ENCODE peak calls at places on chromosomes 11 and 22, in four cellular contexts. U, V, H and X are unnamed samples.

GRCh38 chr11:122509091-122509490 is 146.4 kb upstream of the UBASH3B start:
- DNase-seq in U (no peak), V (no peak), H (no peak), X (no peak)

GRCh38 chr11:34899633-34900016 is 16.6 kb downstream of the APIP start:
- DNase-seq in U (no peak), V (no peak), H (no peak), X (peak; percentile 57)

GRCh38 chr22:41302016-41302767 is 867 bp downstream of the ZC3H7B start:
- DNase-seq in U (no peak), V (peak; percentile 33), H (no peak), X (peak; percentile 34)

GRCh38 chr11:69344570-69345145 is 50.7 kb downstream of the MYEOV start:
- DNase-seq in U (no peak), V (no peak), H (no peak), X (no peak)

GRCh38 chr11:66154109-66154508 is 84.0 kb downstream of the PACS1 start:
- DNase-seq in U (no peak), V (no peak), H (no peak), X (no peak)

GRCh38 chr22:30889268-30889995 is 79.1 kb downstream of the MORC2 start:
- DNase-seq in U (no peak), V (no peak), H (no peak), X (no peak)

GRCh38 chr11:46253258-46254134 is 24.0 kb upstream of the CREB3L1 start:
- DNase-seq in U (no peak), V (no peak), H (no peak), X (no peak)

GRCh38 chr11:56331861-56332491 is 13.9 kb upstream of the OR8K1 start:
- DNase-seq in U (no peak), V (no peak), H (no peak), X (no peak)

GRCh38 chr11:47185305-47186075 is 744 bp downstream of the PACSIN3 start:
- DNase-seq in U (no peak), V (peak; percentile 58), H (peak; percentile 68), X (no peak)

GRCh38 chr11:70005107-70005818 is 72.9 kb upstream of the ANO1 start:
- DNase-seq in U (no peak), V (peak; percentile 87), H (no peak), X (no peak)

GRCh38 chr11:120129570-120129969 is 8.3 kb downstream of the TRIM29 start:
- DNase-seq in U (no peak), V (no peak), H (no peak), X (no peak)

GRCh38 chr11:125442946-125443345 is 53.1 kb downstream of the FEZ1 start:
- DNase-seq in U (no peak), V (no peak), H (no peak), X (no peak)

GRCh38 chr11:11313902-11314692 is 39.0 kb downstream of the CSNK2A3 start:
- DNase-seq in U (no peak), V (no peak), H (no peak), X (no peak)

GRCh38 chr11:19988598-19988997 is 171.7 kb downstream of the DBX1 start:
- DNase-seq in U (no peak), V (peak; percentile 97), H (peak; percentile 91), X (no peak)

GRCh38 chr11:74048993-74049392 is 40.1 kb upstream of the UCP3 start:
- DNase-seq in U (no peak), V (no peak), H (no peak), X (no peak)

GRCh38 chr11:11265994-11266606 is 87.0 kb downstream of the CSNK2A3 start:
- DNase-seq in U (peak; percentile 58), V (no peak), H (peak; percentile 56), X (peak; percentile 63)

GRCh38 chr11:125871391-125872137 is 15.9 kb upstream of the HYLS1 start:
- DNase-seq in U (peak; percentile 40), V (peak; percentile 22), H (peak; percentile 6), X (peak; percentile 61)

GRCh38 chr11:64244107-64244506 is 2.6 kb downstream of the PPP1R14B start:
- DNase-seq in U (no peak), V (no peak), H (no peak), X (no peak)

GRCh38 chr11:13110929-13111812 is 102.1 kb downstream of the RASSF10 start:
- DNase-seq in U (no peak), V (peak; percentile 86), H (peak; percentile 81), X (no peak)

GRCh38 chr11:74650498-74650897 is 58.1 kb downstream of the POLD3 start:
- DNase-seq in U (no peak), V (peak; percentile 75), H (no peak), X (no peak)

GRCh38 chr11:78647986-78648875 is 73.6 kb upstream of the NARS2 start:
- DNase-seq in U (no peak), V (no peak), H (no peak), X (no peak)

GRCh38 chr22:42078469-42079318 is 806 bp upstream of the SMDT1 start:
- DNase-seq in U (no peak), V (no peak), H (no peak), X (no peak)

GRCh38 chr22:29079218-29079901 is 6.5 kb downstream of the KREMEN1 start:
- DNase-seq in U (no peak), V (peak; percentile 36), H (no peak), X (peak; percentile 84)

GRCh38 chr11:24267015-24267414 is 229.8 kb upstream of the LUZP2 start:
- DNase-seq in U (no peak), V (no peak), H (no peak), X (no peak)

GRCh38 chr22:41445171-41446056 is 1.2 kb downstream of the TOB2 start:
- DNase-seq in U (peak; percentile 47), V (no peak), H (peak; percentile 7), X (peak; percentile 40)

GRCh38 chr11:1208361-1209261 is 14.3 kb upstream of the MUC5B start:
- DNase-seq in U (no peak), V (no peak), H (no peak), X (no peak)

GRCh38 chr11:99893803-99894202 is 793.3 kb upstream of the ARHGAP42 start:
- DNase-seq in U (no peak), V (no peak), H (no peak), X (no peak)

GRCh38 chr11:120546312-120547205 is 35.0 kb downstream of the GRIK4 start:
- DNase-seq in U (no peak), V (peak; percentile 98), H (peak; percentile 96), X (no peak)

GRCh38 chr11:61021661-61022212 is 50.3 kb downstream of the CD6 start:
- DNase-seq in U (no peak), V (no peak), H (no peak), X (peak; percentile 66)

GRCh38 chr22:45600791-45601730 is 70.6 kb upstream of the ATXN10 start:
- DNase-seq in U (no peak), V (peak; percentile 67), H (peak; percentile 38), X (no peak)

GRCh38 chr22:32539631-32540449 is 65.2 kb downstream of the FBXO7 start:
- DNase-seq in U (peak; percentile 94), V (peak; percentile 67), H (peak; percentile 38), X (no peak)

GRCh38 chr11:66264893-66265292 is 3.5 kb upstream of the RAB1B start:
- DNase-seq in U (peak; percentile 34), V (no peak), H (no peak), X (peak; percentile 45)

GRCh38 chr11:134639586-134640330 is 227.7 kb upstream of the B3GAT1 start:
- DNase-seq in U (no peak), V (no peak), H (no peak), X (peak; percentile 71)

GRCh38 chr11:16321148-16321547 is 35.2 kb downstream of the SOX6 start:
- DNase-seq in U (no peak), V (peak; percentile 13), H (peak; percentile 73), X (no peak)

GRCh38 chr11:1181858-1182535 is 24.2 kb downstream of the MUC5AC start:
- DNase-seq in U (no peak), V (no peak), H (no peak), X (no peak)

GRCh38 chr11:68033708-68034045 is 3.2 kb downstream of the NDUFS8 start:
- DNase-seq in U (no peak), V (no peak), H (no peak), X (no peak)

GRCh38 chr22:17164392-17165024 is 5.4 kb upstream of the HDHD5 start:
- DNase-seq in U (no peak), V (no peak), H (no peak), X (no peak)

DNA sequence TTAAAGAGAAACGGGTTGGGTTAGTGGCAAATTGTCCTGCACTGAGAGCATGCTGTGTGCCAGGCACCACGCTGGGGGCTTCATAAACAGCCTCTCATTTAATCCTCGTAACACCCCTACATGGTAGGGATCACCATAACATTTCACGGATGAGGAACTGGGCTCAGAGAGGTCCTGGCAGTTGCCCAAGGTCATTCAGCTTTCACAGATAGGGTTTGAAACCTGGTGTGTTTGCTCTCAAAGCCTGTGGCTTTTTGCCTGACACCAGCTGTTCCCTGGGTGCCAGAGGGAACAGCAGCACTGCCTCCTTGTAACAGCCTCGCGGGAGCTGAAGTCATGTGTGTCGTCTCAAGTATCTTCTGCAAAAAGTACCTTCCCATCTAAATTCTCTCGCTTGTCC is 423.7 kb downstream of the MN1 start:
- DNase-seq in U (no peak), V (peak; percentile 18), H (no peak), X (no peak)
- H3K4me2 ChIP-seq in U (no peak overlapping the region), V (no peak overlapping the region), H (no peak overlapping the region), X (no peak overlapping the region)

GRCh38 chr11:38950882-38951281 is 2352.8 kb upstream of the RAG2 start:
- DNase-seq in U (no peak), V (peak; percentile 24), H (no peak), X (no peak)

GRCh38 chr11:38948392-38948791 is 2350.4 kb upstream of the RAG2 start:
- DNase-seq in U (no peak), V (no peak), H (no peak), X (no peak)

DNA sequence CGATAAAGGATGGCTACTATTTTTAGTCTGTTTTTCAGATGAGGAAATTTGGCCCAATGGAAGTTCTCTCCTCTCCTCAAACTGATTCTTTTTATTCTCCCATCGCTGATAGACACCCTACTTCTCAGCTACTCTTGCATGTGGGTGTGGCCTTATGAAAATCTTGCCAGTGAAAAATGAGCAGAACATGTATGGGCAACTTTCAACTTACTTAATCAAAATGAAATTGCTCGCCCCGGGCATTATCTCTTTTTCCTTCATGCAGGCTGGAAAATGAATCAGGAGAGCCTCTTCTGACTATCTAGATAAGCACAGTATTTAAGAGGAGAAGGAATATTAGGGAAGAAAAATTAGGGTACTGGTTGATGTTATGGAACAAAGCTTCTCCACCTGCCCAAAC is 2354.7 kb upstream of the RAG2 start:
- DNase-seq in U (no peak), V (no peak), H (peak; percentile 73), X (no peak)
- H3K4me2 ChIP-seq in U (no peak overlapping the region), V (no peak overlapping the region), H (peak overlapping the region; percentile 56), X (no peak overlapping the region)

DNA sequence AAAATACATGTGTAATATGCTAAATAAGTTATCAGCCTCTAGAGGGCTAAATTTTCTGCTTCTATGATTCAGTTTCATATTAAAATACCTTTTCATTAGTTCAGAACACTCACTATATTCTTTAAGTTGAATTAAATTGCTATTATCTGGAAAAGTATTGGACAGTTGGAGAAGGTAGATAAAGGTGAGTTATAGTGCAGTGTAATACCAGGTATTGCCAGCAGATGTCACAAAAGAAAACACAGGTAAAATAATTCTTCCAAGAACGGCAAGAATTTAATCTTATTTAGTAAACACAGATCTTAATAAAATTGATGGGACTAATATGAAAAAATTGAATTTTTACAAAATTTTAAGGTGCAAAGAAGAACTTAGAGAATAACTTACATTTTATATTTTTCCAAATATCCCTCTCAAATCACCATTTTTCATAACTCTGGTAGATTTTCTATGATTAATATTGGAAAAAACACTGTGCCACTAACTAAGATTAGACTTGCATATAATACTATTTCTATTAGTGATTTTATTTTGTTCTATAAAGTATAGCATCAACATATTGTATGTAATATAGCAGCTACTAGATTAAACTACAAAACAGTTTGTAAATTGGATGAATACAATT is 1.7 kb upstream of the LRRC4C start:
- DNase-seq in U (peak; percentile 27), V (no peak), H (peak; percentile 9), X (no peak)
- H3K4me2 ChIP-seq in U (no peak overlapping the region), V (no peak overlapping the region), H (no peak overlapping the region), X (no peak overlapping the region)

GRCh38 chr11:33443684-33444083 is 186.5 kb downstream of the HIPK3 start:
- DNase-seq in U (no peak), V (no peak), H (no peak), X (no peak)
- H3K4me2 ChIP-seq in U (no peak overlapping the region), V (no peak overlapping the region), H (no peak overlapping the region), X (no peak overlapping the region)